ENCODE peak calls at places on chromosomes 13 and 19, in eight cellular contexts. L is GM23248, X is hepatocyte, E is GM23338, A is HCT116, Q is PC-3, Z is MM.1S, T is SK-N-SH. K is an unnamed sample.
A peak's percentile ranks its signal among the peaks of the same experiment; 100 is the strongest.

GRCh38 chr13:29861694-29862110 is 11.3 kb upstream of the UBL3 start:
- DNase-seq in Z (no peak), X (peak; percentile 22), L (peak; percentile 99), T (no peak), A (no peak), Q (peak; percentile 82), E (no peak), K (no peak)

GRCh38 chr13:96229356-96229755 is 139.4 kb downstream of the HS6ST3 start:
- DNase-seq in T (peak; percentile 3), Z (peak; percentile 32), X (peak; percentile 35), Q (peak; percentile 48), L (peak; percentile 31), A (peak; percentile 48), E (peak; percentile 72), K (peak; percentile 29)

GRCh38 chr13:34435338-34435737 is 506.7 kb upstream of the NBEA start:
- DNase-seq in Q (peak; percentile 52), E (no peak), T (no peak), A (peak; percentile 21), Z (no peak), X (no peak), L (peak; percentile 63), K (no peak)

GRCh38 chr13:76799696-76800095 is 86.5 kb downstream of the KCTD12 start:
- DNase-seq in A (no peak), X (peak; percentile 42), T (no peak), E (no peak), Q (peak; percentile 32), L (peak; percentile 16), Z (no peak), K (no peak)

GRCh38 chr19:51097166-51097736 is 11.0 kb downstream of the CTU1 start:
- DNase-seq in X (peak; percentile 81), L (peak; percentile 66), E (peak; percentile 83), A (peak; percentile 31), T (peak; percentile 76), Q (peak; percentile 77), Z (peak; percentile 24), K (peak; percentile 70)

GRCh38 chr13:97538193-97538592 is 104.2 kb downstream of the RAP2A start:
- DNase-seq in L (no peak), Z (no peak), E (no peak), T (no peak), Q (no peak), X (no peak), A (no peak), K (no peak)

GRCh38 chr19:39166571-39167391 is 30.0 kb upstream of the NCCRP1 start:
- DNase-seq in Q (peak; percentile 44), E (no peak), Z (no peak), A (no peak), X (peak; percentile 73), T (peak; percentile 92), L (no peak), K (peak; percentile 40)

GRCh38 chr13:113650731-113651148 is 7.3 kb downstream of the ATP4B start:
- DNase-seq in Z (no peak), A (no peak), T (no peak), Q (no peak), X (no peak), E (no peak), L (no peak), K (no peak)

GRCh38 chr13:45604892-45605291 is 10.6 kb downstream of the ERICH6B start:
- DNase-seq in A (no peak), Q (no peak), X (no peak), E (peak; percentile 45), L (no peak), T (no peak), Z (no peak), K (no peak)

GRCh38 chr13:83881031-83881727 is 1.1 kb downstream of the SLITRK1 start:
- DNase-seq in A (no peak), X (no peak), Z (no peak), T (no peak), E (peak; percentile 10), L (no peak), Q (no peak), K (peak; percentile 8)

GRCh38 chr19:54653181-54653809 is 9.5 kb upstream of the LILRB4 start:
- DNase-seq in A (peak; percentile 31), X (no peak), E (peak; percentile 36), L (peak; percentile 40), T (peak; percentile 41), Z (peak; percentile 31), Q (peak; percentile 56), K (no peak)

GRCh38 chr19:38592940-38593339 is 24.8 kb downstream of the MAP4K1 start:
- DNase-seq in X (no peak), Q (no peak), L (no peak), A (no peak), T (peak; percentile 22), Z (no peak), E (peak; percentile 61), K (no peak)

GRCh38 chr19:12954150-12954962 is 2.7 kb downstream of the GADD45GIP1 start:
- DNase-seq in T (no peak), E (no peak), A (no peak), Q (no peak), X (no peak), Z (peak; percentile 53), L (peak; percentile 15), K (no peak)

GRCh38 chr13:51623473-51623872 is 39.2 kb downstream of the WDFY2 start:
- DNase-seq in Q (no peak), Z (no peak), A (no peak), L (no peak), X (no peak), T (no peak), E (no peak), K (no peak)

GRCh38 chr19:4139614-4140236 is 13.7 kb upstream of the CREB3L3 start:
- DNase-seq in Q (peak; percentile 71), E (peak; percentile 83), X (peak; percentile 77), Z (peak; percentile 76), T (peak; percentile 82), L (peak; percentile 60), A (peak; percentile 71), K (peak; percentile 54)

GRCh38 chr13:110455941-110456340 is 105.6 kb downstream of the RAB20 start:
- DNase-seq in T (peak; percentile 91), L (peak; percentile 78), E (peak; percentile 91), X (peak; percentile 89), Z (peak; percentile 84), Q (peak; percentile 78), A (peak; percentile 81), K (peak; percentile 87)

DNA sequence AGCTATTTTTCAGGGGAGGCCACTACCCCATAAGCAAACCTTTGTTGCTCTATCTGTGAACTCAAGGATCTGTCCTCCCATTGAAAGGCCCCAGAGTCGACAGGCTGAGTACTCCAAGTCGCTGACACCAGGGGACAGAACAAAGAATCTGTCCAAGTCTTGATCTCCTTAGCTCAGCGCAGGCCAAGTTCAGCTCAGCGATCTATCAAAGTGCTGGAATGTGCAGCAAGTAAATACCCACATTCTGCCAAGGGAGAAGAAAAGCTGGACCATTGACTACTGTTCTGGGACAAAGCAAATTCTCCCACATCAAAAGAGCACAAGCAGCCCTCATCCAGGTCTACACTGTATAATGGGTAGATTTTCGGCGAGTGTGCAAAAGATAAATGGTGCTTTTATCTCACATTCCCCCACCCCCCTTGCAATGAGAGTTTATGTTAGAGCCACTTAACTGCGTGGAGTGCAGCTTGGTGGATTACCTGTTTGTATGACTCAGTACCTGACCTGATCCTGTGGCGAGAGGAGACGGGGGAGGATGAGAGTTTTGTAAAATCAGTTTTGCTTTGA is 391.7 kb upstream of the SGCG start:
- DNase-seq in L (no peak), E (peak; percentile 5), A (peak; percentile 55), Z (no peak), Q (no peak), X (peak; percentile 19), T (no peak), K (no peak)
- H3K4me3 ChIP-seq in L (no peak overlapping the region), E (no peak overlapping the region), A (peak overlapping the region; percentile 52), Z (no peak overlapping the region), Q (no peak overlapping the region), X (no peak overlapping the region), T (no peak overlapping the region), K (no peak overlapping the region)

GRCh38 chr19:913080-913748 is at the start of gene R3HDM4:
- DNase-seq in A (no peak), X (peak; percentile 91), Q (peak; percentile 52), T (peak; percentile 96), E (peak; percentile 68), Z (peak; percentile 79), L (peak; percentile 83), K (peak; percentile 86)
- TF ChIP-seq EZH2phosphoT487 in A (no peak), X (no peak), Q (no peak), T (no peak), E (no peak), Z (no peak), L (no peak), K (no peak)

DNA sequence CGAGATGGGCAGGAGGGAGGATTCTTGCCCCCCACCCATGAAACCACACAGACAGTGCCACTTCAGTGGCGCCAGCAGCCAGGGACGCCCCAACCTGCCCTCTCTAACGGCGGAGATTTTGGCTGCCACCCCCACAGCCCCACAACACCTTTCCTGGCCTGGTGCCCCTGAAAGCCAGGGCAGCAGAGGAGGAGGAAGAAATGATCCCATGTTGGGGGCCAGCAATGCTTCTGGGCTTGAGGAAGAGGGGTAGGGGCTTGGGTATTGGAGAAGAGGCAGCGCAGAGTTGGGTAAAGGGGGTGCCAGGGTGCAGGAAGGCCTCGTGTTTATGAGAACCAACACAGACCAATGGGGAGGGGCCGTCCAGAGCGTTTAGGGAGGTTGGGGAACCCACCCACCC is 1.7 kb downstream of the MLLT1 start:
- DNase-seq in Q (no peak), Z (no peak), T (no peak), X (no peak), E (no peak), A (no peak), L (no peak), K (no peak)
- H3K4me3 ChIP-seq in Q (no peak overlapping the region), Z (no peak overlapping the region), T (peak overlapping the region; percentile 89), X (no peak overlapping the region), E (peak overlapping the region; percentile 83), A (peak overlapping the region; percentile 90), L (peak overlapping the region; percentile 94), K (no peak overlapping the region)

GRCh38 chr19:29836409-29836825 is 24.6 kb downstream of the CCNE1 start:
- DNase-seq in T (no peak), Q (no peak), X (no peak), Z (no peak), A (no peak), L (no peak), E (no peak), K (no peak)

GRCh38 chr19:29832801-29833200 is 21.0 kb downstream of the CCNE1 start:
- DNase-seq in T (no peak), Z (no peak), Q (no peak), A (no peak), L (no peak), X (no peak), E (no peak), K (no peak)

GRCh38 chr19:29833614-29834261 is 21.9 kb downstream of the CCNE1 start:
- DNase-seq in L (no peak), E (no peak), T (no peak), Z (no peak), X (no peak), A (no peak), Q (no peak), K (no peak)

GRCh38 chr19:29835447-29835846 is 23.7 kb downstream of the CCNE1 start:
- DNase-seq in L (no peak), X (no peak), E (no peak), Q (no peak), A (no peak), T (no peak), Z (no peak), K (no peak)

DNA sequence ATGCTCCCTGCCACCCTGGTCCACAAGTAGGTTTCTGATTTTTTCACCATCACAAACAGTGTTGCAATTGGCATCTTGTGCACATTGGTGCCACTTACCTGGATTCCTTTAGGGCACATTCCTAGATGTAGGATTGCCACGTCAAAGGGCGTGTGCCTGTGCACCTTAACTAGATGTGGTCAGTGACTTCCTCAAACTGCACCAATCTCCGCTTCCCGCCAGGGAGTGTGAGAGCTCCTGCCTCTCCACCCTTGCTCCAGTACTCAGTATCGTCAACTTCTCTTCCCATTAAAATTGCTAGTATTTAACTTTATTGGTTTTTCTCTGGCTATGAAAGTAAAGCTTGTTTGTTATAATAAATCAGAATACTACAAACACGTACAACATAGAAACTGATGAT is 23.2 kb downstream of the CCNE1 start:
- DNase-seq in E (no peak), A (no peak), T (no peak), Z (no peak), Q (peak; percentile 75), L (no peak), X (no peak), K (no peak)
- TF ChIP-seq EZH2phosphoT487 in E (no peak), A (no peak), T (no peak), Z (no peak), Q (no peak), L (no peak), X (no peak), K (no peak)

K was measured in neural progenitor cell.